ENCODE peak calls at places on chromosomes 4 and X, in six cellular contexts. X, A, K, M, J and D are unnamed samples.

GRCh38 chrX:125203737-125204578 is 115.7 kb upstream of the TEX13C start:
- DNase-seq in X (no peak), A (peak; percentile 27), K (peak; percentile 37), M (no peak), J (peak; percentile 8), D (peak; percentile 56)

GRCh38 chrX:53018627-53019026 is 30.0 kb upstream of the GPR173 start:
- DNase-seq in X (no peak), A (no peak), K (peak; percentile 12), M (no peak), J (no peak), D (no peak)

GRCh38 chrX:76971393-76972376 is 475.5 kb upstream of the FGF16 start:
- DNase-seq in X (no peak), A (no peak), K (no peak), M (no peak), J (no peak), D (no peak)

GRCh38 chrX:98480606-98481005 is 1596.9 kb downstream of the RPA4 start:
- DNase-seq in X (no peak), A (no peak), K (peak; percentile 39), M (no peak), J (peak; percentile 37), D (no peak)

GRCh38 chrX:13689519-13690211 is 737 bp downstream of the RAB9A start:
- DNase-seq in X (no peak), A (no peak), K (peak; percentile 13), M (no peak), J (peak; percentile 25), D (no peak)

GRCh38 chr4:87270144-87270543 is 49.7 kb upstream of the KLHL8 start:
- DNase-seq in X (no peak), A (peak; percentile 39), K (peak; percentile 57), M (no peak), J (peak; percentile 55), D (no peak)

GRCh38 chr4:94641702-94642560 is 115.8 kb upstream of the BMPR1B start:
- DNase-seq in X (no peak), A (no peak), K (peak; percentile 77), M (no peak), J (peak; percentile 91), D (no peak)

GRCh38 chr4:101304916-101305315 is 42.4 kb downstream of the PPP3CA start:
- DNase-seq in X (no peak), A (peak; percentile 33), K (peak; percentile 9), M (no peak), J (no peak), D (no peak)

GRCh38 chr4:110486226-110486625 is 10.3 kb downstream of the ENPEP start:
- DNase-seq in X (no peak), A (no peak), K (no peak), M (no peak), J (no peak), D (no peak)

GRCh38 chrX:40855932-40856515 is 120.7 kb upstream of the MED14 start:
- DNase-seq in X (no peak), A (no peak), K (no peak), M (no peak), J (no peak), D (no peak)

GRCh38 chrX:10759400-10759799 is 139.0 kb upstream of the MID1 start:
- DNase-seq in X (no peak), A (no peak), K (no peak), M (no peak), J (no peak), D (no peak)

GRCh38 chrX:40278340-40279090 is 180.8 kb upstream of the BCOR start:
- DNase-seq in X (no peak), A (no peak), K (no peak), M (no peak), J (peak; percentile 12), D (no peak)

GRCh38 chrX:68838571-68838910 is 9.7 kb downstream of the EFNB1 start:
- DNase-seq in X (no peak), A (no peak), K (no peak), M (no peak), J (no peak), D (no peak)

GRCh38 chr4:40187386-40187913 is 9.4 kb upstream of the RHOH start:
- DNase-seq in X (no peak), A (no peak), K (no peak), M (no peak), J (no peak), D (no peak)

GRCh38 chrX:123920065-123920785 is 41.3 kb upstream of the STAG2 start:
- DNase-seq in X (no peak), A (no peak), K (peak; percentile 75), M (no peak), J (peak; percentile 78), D (no peak)

GRCh38 chrX:105821471-105822081 is 763 bp upstream of the NRK start:
- DNase-seq in X (no peak), A (peak; percentile 12), K (peak; percentile 62), M (peak; percentile 33), J (peak; percentile 22), D (peak; percentile 60)

GRCh38 chrX:148457279-148457678 is 43.1 kb upstream of the AFF2 start:
- DNase-seq in X (no peak), A (no peak), K (no peak), M (no peak), J (no peak), D (no peak)

GRCh38 chr4:121632686-121633085 is 64.1 kb downstream of the ANXA5 start:
- DNase-seq in X (no peak), A (no peak), K (no peak), M (no peak), J (no peak), D (no peak)

DNA sequence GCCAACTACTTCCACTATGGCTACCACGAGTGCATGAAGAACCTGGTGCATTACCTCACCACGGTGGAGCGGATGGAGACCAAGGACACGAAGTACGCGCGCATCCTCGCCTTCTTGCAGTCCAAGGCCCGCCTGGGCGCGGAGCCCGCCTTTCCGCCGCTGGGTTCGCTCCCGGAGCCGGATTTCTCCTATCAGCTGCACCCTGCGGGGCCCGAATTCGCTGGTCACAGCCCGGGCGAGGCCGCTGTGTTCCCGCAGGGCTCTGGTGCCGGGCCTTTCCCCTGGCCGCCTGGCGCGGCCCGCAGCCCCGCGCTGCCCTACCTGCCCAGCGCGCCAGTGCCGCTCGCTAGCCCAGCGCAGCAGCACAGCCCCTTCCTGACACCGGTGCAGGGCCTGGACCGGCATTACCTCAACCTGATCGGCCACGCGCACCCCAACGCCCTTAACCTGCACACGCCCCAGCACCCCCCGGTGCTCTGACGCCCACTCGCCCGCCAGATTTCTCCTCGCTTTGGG is 2.1 kb downstream of the HELT start:
- DNase-seq in X (no peak), A (peak; percentile 48), K (no peak), M (no peak), J (no peak), D (no peak)
- H3K27me3 ChIP-seq in X (peaks cover 4% of the 10 kb centered on the region), A (peaks cover 49% of the 10 kb centered on the region), K (peaks cover 88% of the 10 kb centered on the region), M (peaks cover 74% of the 10 kb centered on the region), J (peaks cover 56% of the 10 kb centered on the region), D (peaks cover 91% of the 10 kb centered on the region)

DNA sequence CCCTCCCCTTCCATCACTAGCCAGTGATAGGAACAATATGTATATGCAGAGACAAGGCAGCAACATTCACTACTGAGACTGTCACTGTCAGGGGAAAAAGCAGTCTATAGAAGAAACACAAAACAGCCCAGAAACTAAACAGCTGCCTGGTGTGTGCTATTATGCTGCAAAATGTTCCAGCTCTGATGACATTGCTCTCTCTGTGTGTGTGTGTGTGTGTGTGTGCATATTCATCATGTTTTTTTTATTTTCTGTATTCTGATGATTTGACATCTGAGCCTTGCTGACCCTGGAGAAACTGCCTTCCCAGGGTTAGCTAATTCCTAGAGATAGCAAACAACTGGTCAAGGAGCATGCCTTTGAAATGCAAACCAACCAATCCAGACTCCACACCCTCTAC is 147.3 kb downstream of the SPATA18 start:
- DNase-seq in X (no peak), A (no peak), K (no peak), M (no peak), J (no peak), D (no peak)
- TF ChIP-seq CTCF in X (no peak), A (no peak), K (no peak), M (no peak), J (no peak), D (no peak)

GRCh38 chr4:55397521-55398321 is 2.0 kb downstream of the TMEM165 start:
- DNase-seq in X (no peak), A (no peak), K (peak; percentile 37), M (no peak), J (peak; percentile 90), D (no peak)

GRCh38 chr4:55398966-55399365 is 3.2 kb downstream of the TMEM165 start:
- DNase-seq in X (no peak), A (peak; percentile 30), K (no peak), M (no peak), J (no peak), D (no peak)

GRCh38 chr4:55398461-55398860 is 2.7 kb downstream of the TMEM165 start:
- DNase-seq in X (no peak), A (no peak), K (peak; percentile 74), M (no peak), J (peak; percentile 95), D (no peak)

GRCh38 chr4:55397024-55397520 is 1.3 kb downstream of the TMEM165 start:
- DNase-seq in X (no peak), A (peak; percentile 57), K (peak; percentile 31), M (no peak), J (no peak), D (no peak)

GRCh38 chr4:55399581-55399980 is 3.8 kb downstream of the TMEM165 start:
- DNase-seq in X (no peak), A (no peak), K (no peak), M (no peak), J (no peak), D (no peak)
- H3K4me3 ChIP-seq in X (no peak overlapping the region), A (peak overlapping the region; percentile 81), K (peak overlapping the region; percentile 72), M (peak overlapping the region; percentile 88), J (no peak overlapping the region), D (peak overlapping the region; percentile 99)

GRCh38 chr4:55031158-55031557 is 94.2 kb downstream of the KDR start:
- DNase-seq in X (no peak), A (no peak), K (no peak), M (no peak), J (no peak), D (no peak)

GRCh38 chr4:55030606-55031005 is 94.8 kb downstream of the KDR start:
- DNase-seq in X (no peak), A (no peak), K (no peak), M (no peak), J (peak; percentile 49), D (no peak)

GRCh38 chr4:55033296-55033695 is 92.1 kb downstream of the KDR start:
- DNase-seq in X (no peak), A (no peak), K (peak; percentile 87), M (no peak), J (peak; percentile 72), D (no peak)

GRCh38 chr4:55032179-55032578 is 93.2 kb downstream of the KDR start:
- DNase-seq in X (no peak), A (no peak), K (no peak), M (no peak), J (no peak), D (no peak)

DNA sequence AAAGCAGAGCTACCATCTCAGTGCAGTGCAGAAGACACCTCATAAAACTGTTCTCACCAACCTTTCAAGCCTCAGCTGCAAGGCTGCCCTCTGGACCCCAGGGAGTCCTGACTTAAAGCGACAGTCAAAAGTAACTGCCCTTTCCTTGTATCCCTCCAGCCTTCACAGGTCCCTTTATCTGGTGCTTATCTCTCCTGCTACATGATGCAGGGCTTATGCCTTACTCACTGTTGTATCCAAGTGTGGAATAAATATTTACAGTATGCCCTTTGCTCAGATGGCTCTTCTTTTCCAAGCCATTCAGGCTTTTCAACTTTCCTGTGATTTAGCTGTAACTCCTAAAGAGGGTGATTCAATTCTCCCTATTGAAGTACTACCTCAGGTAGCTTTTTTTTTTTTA is 92.6 kb downstream of the KDR start:
- DNase-seq in X (no peak), A (no peak), K (peak; percentile 60), M (no peak), J (peak; percentile 59), D (no peak)
- H3K27me3 ChIP-seq in X (no peaks in the 10 kb centered on the region), A (no peaks in the 10 kb centered on the region), K (no peaks in the 10 kb centered on the region), M (no peaks in the 10 kb centered on the region), J (no peaks in the 10 kb centered on the region), D (no peaks in the 10 kb centered on the region)

GRCh38 chrX:136272325-136272724 is 21.1 kb upstream of the MAP7D3 start:
- DNase-seq in X (no peak), A (no peak), K (no peak), M (no peak), J (no peak), D (no peak)
- TF ChIP-seq CTCF in X (no peak), A (peak; percentile 13), K (peak; percentile 41), M (no peak), J (no peak), D (no peak)